ENCODE peak calls at places on chromosomes 7 and 10, in seven cellular contexts. W is breast epithelium; B is SJSA1; L is CD8-positive, alpha-beta T cell; F is GM23338; A is left ventricle myocardium inferior; D is PC-9. P is an unnamed sample.
A peak's percentile ranks its signal among the peaks of the same experiment; 100 is the strongest.

GRCh38 chr10:44673245-44673999 is 237.7 kb upstream of the TMEM72 start:
- DNase-seq in W (no peak), B (no peak), L (no peak), F (no peak), A (no peak), D (no peak), P (no peak)

GRCh38 chr7:36777062-36777461 is 52.8 kb upstream of the AOAH start:
- DNase-seq in W (no peak), B (no peak), L (peak; percentile 47), F (no peak), A (no peak), D (no peak), P (no peak)

GRCh38 chr10:70978816-70979215 is 90.5 kb upstream of the PCBD1 start:
- DNase-seq in W (no peak), B (no peak), L (no peak), F (no peak), A (no peak), D (no peak), P (no peak)

GRCh38 chr10:93993782-93994668 is at the start of gene PLCE1:
- DNase-seq in W (no peak), B (peak; percentile 67), L (no peak), F (peak; percentile 67), A (peak; percentile 38), D (peak; percentile 65), P (no peak)

GRCh38 chr10:76721891-76722505 is 915.6 kb downstream of the KCNMA1 start:
- DNase-seq in W (no peak), B (no peak), L (no peak), F (no peak), A (no peak), D (no peak), P (no peak)

GRCh38 chr7:135773451-135773850 is 24.8 kb upstream of the FAM180A start:
- DNase-seq in W (no peak), B (no peak), L (no peak), F (no peak), A (no peak), D (no peak), P (no peak)

GRCh38 chr7:1288996-1289551 is 56.4 kb downstream of the UNCX start:
- DNase-seq in W (no peak), B (no peak), L (no peak), F (no peak), A (no peak), D (no peak), P (no peak)

GRCh38 chr10:88932539-88933256 is 19.9 kb downstream of the ACTA2 start:
- DNase-seq in W (peak; percentile 82), B (peak; percentile 74), L (peak; percentile 34), F (peak; percentile 90), A (no peak), D (peak; percentile 58), P (peak; percentile 27)

GRCh38 chr10:31620236-31621151 is 301.5 kb downstream of the ZEB1 start:
- DNase-seq in W (no peak), B (no peak), L (no peak), F (peak; percentile 80), A (peak; percentile 83), D (no peak), P (no peak)

GRCh38 chr7:86788948-86789347 is 145.2 kb downstream of the GRM3 start:
- DNase-seq in W (no peak), B (no peak), L (no peak), F (no peak), A (no peak), D (no peak), P (no peak)

GRCh38 chr7:42174391-42174848 is 62.6 kb downstream of the GLI3 start:
- DNase-seq in W (no peak), B (no peak), L (no peak), F (no peak), A (no peak), D (no peak), P (no peak)

GRCh38 chr7:46493196-46493595 is 572.1 kb upstream of the IGFBP3 start:
- DNase-seq in W (no peak), B (no peak), L (no peak), F (peak; percentile 3), A (no peak), D (no peak), P (no peak)

GRCh38 chr10:119361037-119361436 is 153.7 kb downstream of the GRK5 start:
- DNase-seq in W (no peak), B (no peak), L (no peak), F (no peak), A (no peak), D (no peak), P (no peak)

GRCh38 chr10:34171957-34172527 is 643.1 kb downstream of the PARD3 start:
- DNase-seq in W (no peak), B (no peak), L (no peak), F (no peak), A (no peak), D (no peak), P (no peak)

GRCh38 chr7:54788664-54789063 is 29.7 kb upstream of the SEC61G start:
- DNase-seq in W (no peak), B (peak; percentile 68), L (no peak), F (peak; percentile 81), A (no peak), D (peak; percentile 79), P (no peak)

GRCh38 chr10:6212806-6213205 is 10.1 kb downstream of the PFKFB3 start:
- DNase-seq in W (no peak), B (no peak), L (no peak), F (no peak), A (no peak), D (no peak), P (no peak)

GRCh38 chr10:91164520-91165065 is 55.9 kb upstream of the PCGF5 start:
- DNase-seq in W (no peak), B (no peak), L (no peak), F (no peak), A (no peak), D (no peak), P (no peak)
- H3K27me3 ChIP-seq in W (no peaks in the 10 kb centered on the region), B (no peaks in the 10 kb centered on the region), L (no peaks in the 10 kb centered on the region), F (peaks cover 91% of the 10 kb centered on the region), A (no peaks in the 10 kb centered on the region), D (no peaks in the 10 kb centered on the region), P (peaks cover 35% of the 10 kb centered on the region)

GRCh38 chr7:139948167-139948566 is 114.6 kb downstream of the PARP12 start:
- DNase-seq in W (no peak), B (no peak), L (no peak), F (no peak), A (no peak), D (no peak), P (no peak)
- H3K4me1 ChIP-seq in W (no peaks in the 10 kb centered on the region), B (no peaks in the 10 kb centered on the region), L (no peaks in the 10 kb centered on the region), F (peaks cover 3% of the 10 kb centered on the region), A (no peaks in the 10 kb centered on the region), D (peaks cover 4% of the 10 kb centered on the region), P (no peaks in the 10 kb centered on the region)

GRCh38 chr7:13414661-13415105 is 574.8 kb downstream of the ETV1 start:
- DNase-seq in W (no peak), B (no peak), L (no peak), F (no peak), A (no peak), D (peak; percentile 21), P (no peak)
- H3K27ac ChIP-seq in W (no peak overlapping the region), B (no peak overlapping the region), L (no peak overlapping the region), F (no peak overlapping the region), A (peak overlapping the region; percentile 5), D (no peak overlapping the region), P (no peak overlapping the region)

GRCh38 chr7:155425011-155425340 is 33.0 kb upstream of the EN2 start:
- DNase-seq in W (no peak), B (no peak), L (no peak), F (no peak), A (no peak), D (no peak), P (no peak)
- H3K27me3 ChIP-seq in W (no peaks in the 10 kb centered on the region), B (peaks cover 62% of the 10 kb centered on the region), L (no peaks in the 10 kb centered on the region), F (no peaks in the 10 kb centered on the region), A (peaks cover 98% of the 10 kb centered on the region), D (peaks cover 100% of the 10 kb centered on the region), P (no peaks in the 10 kb centered on the region)

GRCh38 chr7:5691536-5692090 is 89.8 kb downstream of the RNF216 start:
- DNase-seq in W (no peak), B (no peak), L (no peak), F (no peak), A (no peak), D (no peak), P (no peak)

GRCh38 chr7:5689118-5689517 is 92.3 kb downstream of the RNF216 start:
- DNase-seq in W (no peak), B (no peak), L (peak; percentile 56), F (no peak), A (no peak), D (no peak), P (no peak)

GRCh38 chr7:5687936-5688673 is 93.4 kb downstream of the RNF216 start:
- DNase-seq in W (no peak), B (no peak), L (no peak), F (no peak), A (no peak), D (no peak), P (no peak)

GRCh38 chr7:5690931-5691461 is 90.5 kb downstream of the RNF216 start:
- DNase-seq in W (no peak), B (no peak), L (no peak), F (no peak), A (peak; percentile 68), D (no peak), P (no peak)

DNA sequence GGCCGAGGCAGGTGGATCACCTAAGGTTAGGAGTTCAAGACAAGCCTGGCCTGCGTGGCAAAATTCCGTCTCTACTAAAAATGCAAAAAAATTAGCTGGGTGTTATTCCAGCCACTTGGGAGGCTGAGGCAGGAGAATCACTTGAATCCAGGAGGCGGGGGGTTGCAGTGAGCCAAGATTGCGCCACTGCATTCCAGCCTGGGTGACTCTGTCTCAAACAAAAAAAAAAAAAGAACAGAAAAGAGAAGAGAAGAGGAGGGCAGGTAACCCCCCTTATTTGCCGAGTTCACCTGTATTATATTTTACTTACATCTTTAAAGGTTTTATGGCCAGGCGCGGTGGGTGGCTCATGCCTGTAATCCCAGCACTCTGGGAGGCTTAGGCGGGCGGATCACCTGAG is 91.7 kb downstream of the RNF216 start:
- DNase-seq in W (no peak), B (no peak), L (no peak), F (no peak), A (no peak), D (no peak), P (no peak)
- H3K4me1 ChIP-seq in W (peaks cover 20% of the 10 kb centered on the region), B (peaks cover 66% of the 10 kb centered on the region), L (peaks cover 93% of the 10 kb centered on the region), F (peaks cover 4% of the 10 kb centered on the region), A (peaks cover 68% of the 10 kb centered on the region), D (peaks cover 50% of the 10 kb centered on the region), P (no peaks in the 10 kb centered on the region)

GRCh38 chr10:2120781-2121180 is 383.5 kb upstream of the ADARB2 start:
- DNase-seq in W (no peak), B (no peak), L (no peak), F (no peak), A (no peak), D (no peak), P (no peak)

GRCh38 chr10:2119316-2119715 is 382.0 kb upstream of the ADARB2 start:
- DNase-seq in W (no peak), B (no peak), L (no peak), F (no peak), A (no peak), D (no peak), P (no peak)

GRCh38 chr10:2121944-2122343 is 384.6 kb upstream of the ADARB2 start:
- DNase-seq in W (no peak), B (no peak), L (no peak), F (no peak), A (peak; percentile 40), D (no peak), P (no peak)

GRCh38 chr10:2121315-2121714 is 384.0 kb upstream of the ADARB2 start:
- DNase-seq in W (no peak), B (no peak), L (no peak), F (no peak), A (no peak), D (no peak), P (no peak)

GRCh38 chr10:2117641-2118040 is 380.3 kb upstream of the ADARB2 start:
- DNase-seq in W (no peak), B (no peak), L (no peak), F (no peak), A (no peak), D (no peak), P (no peak)
- H3K27ac ChIP-seq in W (no peak overlapping the region), B (no peak overlapping the region), L (no peak overlapping the region), F (no peak overlapping the region), A (no peak overlapping the region), D (no peak overlapping the region), P (no peak overlapping the region)